ENCODE peak calls at places on chromosomes 7 and 10, in four cellular contexts. N is lung, O is right lobe of liver, D is brain microvascular endothelial cell. L is an unnamed sample.

GRCh38 chr10:101217450-101218281 is 11.6 kb downstream of the LBX1 start:
- DNase-seq in N (no peak), O (no peak), D (no peak), L (peak; percentile 70)

GRCh38 chr10:86966008-86966654 is 2.2 kb upstream of the ADIRF start:
- DNase-seq in N (no peak), O (peak; percentile 9), D (no peak), L (no peak)

GRCh38 chr10:21694646-21695045 is 160.6 kb downstream of the MLLT10 start:
- DNase-seq in N (no peak), O (no peak), D (no peak), L (no peak)

GRCh38 chr7:35253680-35254495 is at the start of gene TBX20:
- DNase-seq in N (no peak), O (no peak), D (peak; percentile 6), L (peak; percentile 62)

GRCh38 chr10:76632158-76633051 is 1005.2 kb downstream of the KCNMA1 start:
- DNase-seq in N (no peak), O (peak; percentile 49), D (no peak), L (no peak)

GRCh38 chr10:94218496-94219183 is 144.1 kb downstream of the NOC3L start:
- DNase-seq in N (no peak), O (no peak), D (no peak), L (no peak)

GRCh38 chr10:111475720-111476119 is 398.9 kb downstream of the ADRA2A start:
- DNase-seq in N (no peak), O (no peak), D (no peak), L (no peak)

GRCh38 chr10:2925631-2926030 is 141.7 kb upstream of the PFKP start:
- DNase-seq in N (peak; percentile 38), O (no peak), D (peak; percentile 73), L (peak; percentile 89)

GRCh38 chr7:72292794-72293193 is 119.3 kb downstream of the CALN1 start:
- DNase-seq in N (no peak), O (no peak), D (no peak), L (no peak)

GRCh38 chr7:35249537-35249907 is 4.4 kb downstream of the TBX20 start:
- DNase-seq in N (no peak), O (no peak), D (no peak), L (no peak)

GRCh38 chr10:86345296-86346168 is 21.1 kb downstream of the GRID1 start:
- DNase-seq in N (peak; percentile 80), O (peak; percentile 18), D (no peak), L (no peak)

GRCh38 chr7:11776083-11776482 is 55.9 kb downstream of the THSD7A start:
- DNase-seq in N (no peak), O (no peak), D (no peak), L (peak; percentile 53)

GRCh38 chr10:49280001-49280408 is 19.0 kb upstream of the C10orf71 start:
- DNase-seq in N (no peak), O (peak; percentile 28), D (peak; percentile 62), L (no peak)

GRCh38 chr7:150974468-150975391 is 3.4 kb downstream of the KCNH2 start:
- DNase-seq in N (peak; percentile 44), O (no peak), D (no peak), L (peak; percentile 48)

GRCh38 chr10:62517252-62517651 is 143.1 kb downstream of the ZNF365 start:
- DNase-seq in N (no peak), O (no peak), D (no peak), L (no peak)
- H3K4me3 ChIP-seq in N (no peak overlapping the region), O (no peak overlapping the region), D (no peak overlapping the region), L (no peak overlapping the region)

DNA sequence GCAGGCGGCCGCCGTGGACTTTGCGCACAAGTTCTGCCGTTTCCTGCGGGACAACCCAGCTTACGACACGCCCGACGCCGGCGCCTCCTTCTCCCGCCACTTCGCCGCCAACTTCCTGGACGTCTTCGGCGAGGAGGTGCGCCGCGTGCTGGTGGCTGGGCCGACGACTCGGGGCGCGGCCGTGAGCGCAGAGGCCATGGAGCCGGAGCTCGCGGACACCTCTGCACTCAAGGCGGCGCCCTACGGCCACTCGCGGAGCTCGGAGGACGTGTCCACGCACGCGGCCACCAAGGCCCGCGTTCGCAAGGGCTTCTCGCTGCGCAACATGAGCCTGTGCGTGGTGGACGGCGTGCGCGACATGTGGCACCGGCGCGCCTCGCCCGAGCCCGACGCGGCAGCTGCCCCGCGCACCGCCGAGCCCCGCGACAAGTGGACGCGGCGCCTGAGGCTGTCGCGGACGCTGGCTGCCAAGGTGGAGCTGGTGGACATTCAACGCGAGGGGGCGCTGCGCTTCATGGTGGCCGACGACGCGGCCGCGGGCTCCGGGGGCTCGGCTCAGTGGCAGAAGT is 14.1 kb downstream of the SH2B2 start:
- DNase-seq in N (no peak), O (no peak), D (no peak), L (no peak)
- TF ChIP-seq CTCF in N (no peak), O (no peak), D (peak; percentile 31), L (no peak)

GRCh38 chr7:77824636-77825035 is 26.1 kb downstream of the PHTF2 start:
- DNase-seq in N (no peak), O (no peak), D (no peak), L (no peak)
- H3K27ac ChIP-seq in N (no peak overlapping the region), O (no peak overlapping the region), D (no peak overlapping the region), L (no peak overlapping the region)

GRCh38 chr7:98398567-98399372 is 2.1 kb downstream of the BAIAP2L1 start:
- DNase-seq in N (no peak), O (no peak), D (no peak), L (no peak)

GRCh38 chr7:98396768-98397167 is 4.1 kb downstream of the BAIAP2L1 start:
- DNase-seq in N (no peak), O (no peak), D (no peak), L (no peak)

GRCh38 chr7:98399903-98400537 is 870 bp downstream of the BAIAP2L1 start:
- DNase-seq in N (no peak), O (no peak), D (no peak), L (no peak)

GRCh38 chr7:98399462-98399861 is 1.4 kb downstream of the BAIAP2L1 start:
- DNase-seq in N (no peak), O (no peak), D (no peak), L (no peak)

DNA sequence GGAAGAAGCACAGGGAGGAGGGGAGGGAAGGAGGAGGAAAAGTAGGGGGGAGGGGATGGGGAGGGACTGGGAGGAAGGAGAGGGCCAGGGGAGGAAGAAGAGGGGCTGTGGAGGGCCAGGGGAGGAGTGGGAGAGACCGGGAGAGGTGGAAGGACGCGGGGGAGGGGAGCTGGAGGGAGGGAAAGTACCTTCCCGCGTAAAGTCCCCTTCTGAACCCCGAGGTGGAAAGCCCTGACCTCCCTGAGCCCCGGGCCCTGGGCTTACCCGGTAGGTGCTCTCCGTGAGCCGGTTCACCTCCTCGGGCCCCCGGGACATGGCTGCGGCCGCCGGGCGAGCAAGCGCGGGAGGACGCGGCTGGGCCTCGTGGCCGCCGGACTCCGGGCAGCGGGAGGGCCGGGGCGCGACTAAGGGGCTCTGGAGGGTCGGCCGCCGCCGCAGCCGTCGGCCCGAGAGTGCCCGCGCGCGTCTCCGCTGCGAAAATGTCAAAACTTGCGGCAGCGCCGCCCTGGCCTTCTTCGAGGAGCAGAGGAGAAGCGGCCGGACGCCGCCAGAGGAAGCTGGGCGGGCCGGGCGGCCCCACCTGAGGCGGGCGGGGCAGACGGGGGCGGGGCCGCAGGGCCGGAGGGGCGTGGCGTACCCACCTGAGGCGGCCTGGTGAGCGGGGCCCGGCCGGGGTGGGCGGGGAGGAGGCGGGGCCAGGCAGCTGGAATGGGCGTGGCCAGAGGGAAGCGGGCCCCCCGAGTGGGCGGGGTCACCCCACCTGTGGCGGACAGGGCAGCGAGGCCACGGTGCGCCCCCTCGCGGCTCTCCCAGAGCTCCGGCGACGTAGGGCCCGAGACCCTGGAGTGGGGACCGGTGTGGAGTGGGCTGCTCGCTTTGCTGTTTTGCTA is at the start of gene BAIAP2L1:
- DNase-seq in N (peak; percentile 93), O (peak; percentile 97), D (peak; percentile 39), L (peak; percentile 67)
- H3K4me3 ChIP-seq in N (peak within 1 kb of the TSS; percentile 60), O (peak within 1 kb of the TSS; percentile 84), D (peak within 1 kb of the TSS; percentile 68), L (peak within 1 kb of the TSS; percentile 56)

GRCh38 chr7:559396-559705 is 39.7 kb upstream of the PDGFA start:
- DNase-seq in N (no peak), O (no peak), D (no peak), L (no peak)
- TF ChIP-seq CTCF in N (no peak), O (no peak), D (no peak), L (no peak)

DNA sequence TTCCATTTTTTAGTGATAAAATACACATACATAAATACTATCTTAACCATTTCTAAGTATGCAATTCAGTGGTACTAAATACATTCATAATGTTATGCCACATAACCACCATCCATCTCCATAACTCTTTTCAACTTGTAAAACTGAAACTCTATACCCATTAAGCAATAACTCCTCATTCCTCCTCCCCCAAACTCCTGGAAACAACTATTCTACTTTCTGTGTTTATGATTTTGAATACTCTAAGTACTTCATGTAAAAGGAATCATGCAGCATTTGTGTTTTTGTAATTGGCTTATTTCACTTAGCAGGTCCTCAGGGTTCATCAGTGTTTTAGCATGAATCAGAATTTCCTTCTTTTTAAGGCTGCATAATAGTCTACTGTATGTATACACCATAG is 131.8 kb downstream of the TES start:
- DNase-seq in N (no peak), O (no peak), D (no peak), L (no peak)
- H3K27ac ChIP-seq in N (no peak overlapping the region), O (no peak overlapping the region), D (no peak overlapping the region), L (peak overlapping the region; percentile 86)

GRCh38 chr7:24932815-24933214 is 47.2 kb downstream of the OSBPL3 start:
- DNase-seq in N (no peak), O (no peak), D (no peak), L (no peak)

GRCh38 chr7:24933298-24933697 is 46.7 kb downstream of the OSBPL3 start:
- DNase-seq in N (no peak), O (no peak), D (no peak), L (no peak)

GRCh38 chr7:24932389-24932788 is 47.6 kb downstream of the OSBPL3 start:
- DNase-seq in N (no peak), O (no peak), D (no peak), L (no peak)

GRCh38 chr7:24939406-24939805 is 40.6 kb downstream of the OSBPL3 start:
- DNase-seq in N (no peak), O (no peak), D (no peak), L (no peak)

DNA sequence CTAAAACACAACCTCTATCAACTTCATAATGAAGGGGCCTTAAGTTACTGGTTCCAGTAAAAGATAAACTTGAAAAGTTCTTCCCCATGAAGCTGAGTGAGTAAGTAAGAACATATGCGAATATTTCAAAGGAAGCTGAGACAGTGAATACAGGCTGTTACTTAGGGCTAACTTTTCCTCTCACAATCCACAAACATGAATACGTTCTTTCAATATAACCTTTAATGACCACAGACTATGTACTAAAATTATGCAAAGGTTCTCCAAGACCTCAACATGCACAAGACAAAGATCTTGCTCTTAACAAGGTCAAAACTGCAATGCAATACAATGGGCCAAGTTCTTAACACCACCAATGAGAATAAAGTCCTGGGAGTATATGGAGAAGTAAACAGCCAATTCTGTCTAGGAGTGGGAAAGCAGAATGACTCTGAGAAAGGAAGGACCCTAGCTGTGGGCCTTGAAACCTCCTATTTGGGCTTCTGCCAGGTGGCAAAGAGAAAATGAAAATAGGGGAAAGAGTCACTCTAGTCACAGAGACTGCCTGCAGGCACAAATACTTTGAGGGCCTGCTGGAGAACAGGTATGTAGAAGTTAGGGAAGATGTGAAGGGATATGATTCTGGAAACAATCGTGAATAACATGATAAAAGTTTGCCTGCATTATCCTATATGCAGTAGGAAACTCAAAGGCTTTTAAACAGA is 43.7 kb downstream of the OSBPL3 start:
- DNase-seq in N (no peak), O (no peak), D (no peak), L (peak; percentile 34)
- H3K4me3 ChIP-seq in N (no peak overlapping the region), O (no peak overlapping the region), D (no peak overlapping the region), L (no peak overlapping the region)

L was measured in A673.